ENCODE peak calls at places on chromosomes 4 and X, in four cellular contexts. R is activated naive CD8-positive, alpha-beta T cell treated with anti-CD3 and anti-CD28 coated beads for 36 hours; C is substantia nigra; E is AG10803. G is an unnamed sample.

GRCh38 chr4:146699910-146700309 is 61.2 kb downstream of the POU4F2 start:
- DNase-seq in E (no peak), C (no peak), R (no peak), G (no peak)

GRCh38 chrX:40104649-40105015 is 6.9 kb upstream of the BCOR start:
- DNase-seq in R (no peak), E (peak; percentile 68), C (no peak), G (no peak)

GRCh38 chr4:188812644-188813043 is 673.4 kb downstream of the TRIML1 start:
- DNase-seq in C (no peak), R (no peak), E (no peak), G (no peak)

GRCh38 chrX:153482376-153483015 is 12.1 kb upstream of the HAUS7 start:
- DNase-seq in R (no peak), E (no peak), C (no peak), G (no peak)

GRCh38 chr4:156619154-156619934 is 352.3 kb downstream of the PDGFC start:
- DNase-seq in C (no peak), E (no peak), R (no peak), G (no peak)

GRCh38 chrX:38754102-38754790 is 47.0 kb upstream of the MID1IP1 start:
- DNase-seq in C (no peak), R (no peak), E (peak; percentile 51), G (no peak)

GRCh38 chr4:7845493-7846124 is 94.1 kb downstream of the AFAP1 start:
- DNase-seq in E (no peak), R (no peak), C (peak; percentile 19), G (no peak)

GRCh38 chr4:166014411-166014810 is 141.4 kb downstream of the TLL1 start:
- DNase-seq in E (no peak), C (no peak), R (no peak), G (no peak)

GRCh38 chr4:98873059-98873458 is 55.9 kb downstream of the EIF4E start:
- DNase-seq in R (no peak), C (no peak), E (peak; percentile 45), G (no peak)

GRCh38 chr4:137471895-137472294 is 60.4 kb downstream of the PCDH18 start:
- DNase-seq in C (no peak), R (no peak), E (peak; percentile 7), G (no peak)

GRCh38 chr4:91233164-91233563 is 1070.6 kb upstream of the GRID2 start:
- DNase-seq in E (no peak), C (no peak), R (no peak), G (no peak)

GRCh38 chrX:119118780-119119395 is 8.7 kb downstream of the KIAA1210 start:
- DNase-seq in R (peak; percentile 33), E (peak; percentile 27), C (peak; percentile 2), G (peak; percentile 30)

GRCh38 chrX:71623714-71624113 is 5.4 kb upstream of the CXCR3 start:
- DNase-seq in R (no peak), C (no peak), E (no peak), G (no peak)